ENCODE peak calls at places on chromosomes 12 and 14, in ten cellular contexts. X is A549, A is right cardiac atrium, F is adrenal gland, G is hepatocyte, S is testis, V is psoas muscle, O is pancreas, Y is ascending aorta, E is cardiac muscle cell. T is an unnamed sample.

GRCh38 chr14:100612879-100613455 is 25.8 kb upstream of the BEGAIN start:
- DNase-seq in X (no peak), A (no peak), F (peak; percentile 53), G (no peak), S (no peak), V (no peak), O (no peak), Y (no peak), E (no peak), T (no peak)

GRCh38 chr12:102356690-102357089 is 123.7 kb downstream of the IGF1 start:
- DNase-seq in X (no peak), A (no peak), F (no peak), G (no peak), S (no peak), V (no peak), O (no peak), Y (no peak), E (no peak), T (no peak)

GRCh38 chr14:99944241-99944651 is 121.0 kb upstream of the EVL start:
- DNase-seq in X (no peak), A (no peak), F (no peak), G (peak; percentile 26), S (no peak), V (no peak), O (no peak), Y (no peak), E (no peak), T (no peak)

GRCh38 chr14:60686865-60687264 is 37.3 kb downstream of the SIX4 start:
- DNase-seq in X (no peak), A (no peak), F (no peak), G (no peak), S (no peak), V (no peak), O (no peak), Y (no peak), E (no peak), T (no peak)

GRCh38 chr12:23096321-23096720 is 471.4 kb downstream of the ETNK1 start:
- DNase-seq in X (no peak), A (no peak), F (no peak), G (no peak), S (no peak), V (no peak), O (no peak), Y (no peak), E (no peak), T (no peak)

GRCh38 chr14:92644166-92644565 is 104.3 kb downstream of the LGMN start:
- DNase-seq in X (no peak), A (peak; percentile 9), F (no peak), G (no peak), S (no peak), V (no peak), O (no peak), Y (no peak), E (peak; percentile 47), T (no peak)

GRCh38 chr12:85951823-85952222 is 77.7 kb downstream of the NTS start:
- DNase-seq in X (no peak), A (no peak), F (no peak), G (peak; percentile 7), S (no peak), V (no peak), O (no peak), Y (no peak), E (peak; percentile 28), T (no peak)

GRCh38 chr14:24317141-24317927 is 6.0 kb downstream of the LTB4R start:
- DNase-seq in X (no peak), A (no peak), F (no peak), G (no peak), S (no peak), V (no peak), O (no peak), Y (no peak), E (peak; percentile 25), T (no peak)

GRCh38 chr14:96221841-96222240 is 17.2 kb downstream of the BDKRB2 start:
- DNase-seq in X (no peak), A (no peak), F (no peak), G (no peak), S (no peak), V (no peak), O (no peak), Y (no peak), E (no peak), T (no peak)

GRCh38 chr14:71363961-71364360 is 456.7 kb downstream of the PCNX1 start:
- DNase-seq in X (no peak), A (no peak), F (no peak), G (peak; percentile 14), S (peak; percentile 44), V (no peak), O (no peak), Y (no peak), E (peak; percentile 80), T (no peak)

GRCh38 chr14:57073986-57074385 is 194.7 kb downstream of the EXOC5 start:
- DNase-seq in X (no peak), A (no peak), F (no peak), G (no peak), S (no peak), V (no peak), O (no peak), Y (no peak), E (no peak), T (no peak)

GRCh38 chr12:5948696-5949095 is 3.6 kb upstream of the ANO2 start:
- DNase-seq in X (no peak), A (no peak), F (no peak), G (no peak), S (no peak), V (no peak), O (no peak), Y (no peak), E (no peak), T (no peak)

GRCh38 chr14:23512156-23512555 is 39.4 kb downstream of the ZFHX2 start:
- DNase-seq in X (no peak), A (no peak), F (no peak), G (no peak), S (no peak), V (no peak), O (no peak), Y (no peak), E (peak; percentile 3), T (no peak)

GRCh38 chr14:56738020-56738419 is 72.3 kb downstream of the OTX2 start:
- DNase-seq in X (no peak), A (no peak), F (no peak), G (no peak), S (no peak), V (no peak), O (no peak), Y (no peak), E (no peak), T (no peak)

GRCh38 chr12:73180734-73181133 is 908.6 kb downstream of the TRHDE start:
- DNase-seq in X (no peak), A (no peak), F (no peak), G (no peak), S (no peak), V (no peak), O (no peak), Y (no peak), E (no peak), T (no peak)

GRCh38 chr14:64501326-64502171 is 2.1 kb downstream of the ZBTB25 start:
- DNase-seq in X (no peak), A (peak; percentile 77), F (peak; percentile 73), G (peak; percentile 71), S (peak; percentile 24), V (peak; percentile 80), O (peak; percentile 38), Y (peak; percentile 82), E (peak; percentile 88), T (peak; percentile 79)

DNA sequence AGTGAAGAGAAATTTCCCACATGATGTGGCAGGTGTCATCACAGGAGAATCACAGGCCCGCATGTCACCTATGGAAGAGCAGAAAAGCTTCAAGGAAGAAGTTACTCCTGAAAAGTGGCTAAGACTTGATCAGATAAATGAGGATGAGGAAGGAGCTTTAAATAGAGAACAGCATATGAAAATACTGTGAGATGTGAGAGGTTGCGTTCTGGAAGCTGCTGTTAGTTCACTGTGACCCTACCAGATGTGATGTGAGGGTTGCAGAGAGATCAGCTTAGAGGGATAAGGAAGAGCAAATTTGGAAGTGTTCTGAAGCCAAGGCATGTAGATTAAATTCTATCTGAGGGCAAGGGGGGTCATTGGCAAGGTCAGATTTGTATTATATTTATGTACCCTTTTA is 17.1 kb downstream of the ERP27 start:
- DNase-seq in X (no peak), A (no peak), F (no peak), G (no peak), S (no peak), V (no peak), O (no peak), Y (no peak), E (no peak), T (no peak)
- H3K4me1 ChIP-seq in X (no peaks in the 10 kb centered on the region), A (no peaks in the 10 kb centered on the region), F (no peaks in the 10 kb centered on the region), G (no peaks in the 10 kb centered on the region), S (no peaks in the 10 kb centered on the region), V (no peaks in the 10 kb centered on the region), O (no peaks in the 10 kb centered on the region), Y (no peaks in the 10 kb centered on the region), E (no peaks in the 10 kb centered on the region), T (no peaks in the 10 kb centered on the region)

DNA sequence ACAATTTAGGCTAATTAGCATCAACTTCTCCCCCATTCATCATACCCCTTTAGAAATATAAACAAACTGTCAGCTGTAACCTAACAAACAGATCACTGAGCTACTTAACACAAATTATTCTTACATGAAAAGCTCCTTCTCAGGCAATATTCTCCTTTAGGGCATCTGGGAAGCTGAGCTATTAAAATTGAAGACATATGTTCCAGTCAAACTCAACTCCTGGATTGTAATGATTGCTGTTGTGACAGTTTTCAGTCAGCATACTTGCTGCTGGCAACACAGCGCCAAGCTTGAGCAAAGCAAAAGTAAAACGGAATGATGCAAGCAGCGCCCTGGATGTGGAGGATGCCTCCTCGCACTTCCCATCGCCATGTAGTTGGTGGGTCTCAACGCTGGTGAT is 82.4 kb downstream of the SLC25A21 start:
- DNase-seq in X (no peak), A (no peak), F (no peak), G (no peak), S (no peak), V (no peak), O (no peak), Y (no peak), E (no peak), T (no peak)
- H3K27ac ChIP-seq in X (no peak overlapping the region), A (no peak overlapping the region), F (no peak overlapping the region), G (no peak overlapping the region), S (no peak overlapping the region), V (no peak overlapping the region), O (no peak overlapping the region), Y (no peak overlapping the region), E (no peak overlapping the region), T (no peak overlapping the region)

GRCh38 chr14:82345149-82345548 is 811.5 kb upstream of the SEL1L start:
- DNase-seq in X (no peak), A (no peak), F (no peak), G (no peak), S (no peak), V (no peak), O (no peak), Y (no peak), E (no peak), T (no peak)

GRCh38 chr14:82342596-82342995 is 808.9 kb upstream of the SEL1L start:
- DNase-seq in X (no peak), A (no peak), F (no peak), G (no peak), S (no peak), V (no peak), O (no peak), Y (no peak), E (no peak), T (no peak)

GRCh38 chr14:82341386-82341785 is 807.7 kb upstream of the SEL1L start:
- DNase-seq in X (no peak), A (no peak), F (no peak), G (no peak), S (no peak), V (no peak), O (no peak), Y (no peak), E (no peak), T (no peak)
- H3K9me3 ChIP-seq in X (no peaks in the 10 kb centered on the region), A (no peaks in the 10 kb centered on the region), F (no peaks in the 10 kb centered on the region), G (no peaks in the 10 kb centered on the region), S (no peaks in the 10 kb centered on the region), V (no peaks in the 10 kb centered on the region), O (no peaks in the 10 kb centered on the region), Y (no peaks in the 10 kb centered on the region), E (no peaks in the 10 kb centered on the region), T (no peaks in the 10 kb centered on the region)

GRCh38 chr12:89448951-89449371 is 75.6 kb downstream of the GALNT4 start:
- DNase-seq in X (no peak), A (no peak), F (no peak), G (no peak), S (no peak), V (no peak), O (no peak), Y (no peak), E (no peak), T (no peak)
- H3K4me1 ChIP-seq in X (peaks cover 15% of the 10 kb centered on the region), A (peaks cover under 1% of the 10 kb centered on the region), F (peaks cover 35% of the 10 kb centered on the region), G (peaks cover 17% of the 10 kb centered on the region), S (peaks cover 26% of the 10 kb centered on the region), V (peaks cover 9% of the 10 kb centered on the region), O (no peaks in the 10 kb centered on the region), Y (peaks cover 20% of the 10 kb centered on the region), E (peaks cover 31% of the 10 kb centered on the region), T (peaks cover 25% of the 10 kb centered on the region)

T was measured in kidney.